ENCODE peak calls at places on chromosomes 12 and 14, in seven cellular contexts. One of them, this sample, is unnamed.

GRCh38 chr12:19299765-19300164 is 139.5 kb upstream of the AEBP2 start:
- DNase-seq in brain microvascular endothelial cell: peak
- DNase-seq in adrenal gland: peak
- DNase-seq in T-helper 9 cell: no peak
- DNase-seq in progenitor cell of endocrine pancreas: no peak
- DNase-seq in stimulated activated CD4-positive, alpha-beta T cell treated with anti-CD3 and anti-CD28 coated beads, Interleukin-4, amount 100 ng/mL, for 24 hours: no peak
- DNase-seq in GM12892: no peak
- DNase-seq in this sample: no peak

GRCh38 chr14:91417983-91418386 is 365 bp upstream of the CCDC88C start:
- DNase-seq in T-helper 9 cell: peak
- DNase-seq in adrenal gland: peak
- DNase-seq in GM12892: no peak
- DNase-seq in progenitor cell of endocrine pancreas: peak
- DNase-seq in brain microvascular endothelial cell: no peak
- DNase-seq in stimulated activated CD4-positive, alpha-beta T cell treated with anti-CD3 and anti-CD28 coated beads, Interleukin-4, amount 100 ng/mL, for 24 hours: peak
- DNase-seq in this sample: peak

GRCh38 chr12:124099661-124100060 is 126.6 kb downstream of the ZNF664 start:
- DNase-seq in T-helper 9 cell: no peak
- DNase-seq in adrenal gland: no peak
- DNase-seq in progenitor cell of endocrine pancreas: no peak
- DNase-seq in stimulated activated CD4-positive, alpha-beta T cell treated with anti-CD3 and anti-CD28 coated beads, Interleukin-4, amount 100 ng/mL, for 24 hours: no peak
- DNase-seq in GM12892: no peak
- DNase-seq in brain microvascular endothelial cell: no peak
- DNase-seq in this sample: no peak

GRCh38 chr12:116236148-116236731 is 41.3 kb downstream of the MED13L start:
- DNase-seq in stimulated activated CD4-positive, alpha-beta T cell treated with anti-CD3 and anti-CD28 coated beads, Interleukin-4, amount 100 ng/mL, for 24 hours: peak
- DNase-seq in adrenal gland: peak
- DNase-seq in T-helper 9 cell: peak
- DNase-seq in brain microvascular endothelial cell: peak
- DNase-seq in GM12892: no peak
- DNase-seq in progenitor cell of endocrine pancreas: no peak
- DNase-seq in this sample: peak

GRCh38 chr12:94649349-94650142 is 811 bp downstream of the TMCC3 start:
- DNase-seq in brain microvascular endothelial cell: peak
- DNase-seq in adrenal gland: peak
- DNase-seq in progenitor cell of endocrine pancreas: peak
- DNase-seq in stimulated activated CD4-positive, alpha-beta T cell treated with anti-CD3 and anti-CD28 coated beads, Interleukin-4, amount 100 ng/mL, for 24 hours: peak
- DNase-seq in T-helper 9 cell: peak
- DNase-seq in GM12892: peak
- DNase-seq in this sample: no peak

GRCh38 chr14:70013269-70013873 is 134.2 kb downstream of the SMOC1 start:
- DNase-seq in GM12892: peak
- DNase-seq in brain microvascular endothelial cell: no peak
- DNase-seq in adrenal gland: peak
- DNase-seq in progenitor cell of endocrine pancreas: no peak
- DNase-seq in stimulated activated CD4-positive, alpha-beta T cell treated with anti-CD3 and anti-CD28 coated beads, Interleukin-4, amount 100 ng/mL, for 24 hours: peak
- DNase-seq in T-helper 9 cell: no peak
- DNase-seq in this sample: peak

GRCh38 chr12:109833307-109834189 is at the start of gene TRPV4:
- DNase-seq in brain microvascular endothelial cell: no peak
- DNase-seq in GM12892: no peak
- DNase-seq in T-helper 9 cell: no peak
- DNase-seq in adrenal gland: no peak
- DNase-seq in progenitor cell of endocrine pancreas: peak
- DNase-seq in stimulated activated CD4-positive, alpha-beta T cell treated with anti-CD3 and anti-CD28 coated beads, Interleukin-4, amount 100 ng/mL, for 24 hours: no peak
- DNase-seq in this sample: no peak

GRCh38 chr12:96471368-96472040 is 17.9 kb upstream of the CFAP54 start:
- DNase-seq in progenitor cell of endocrine pancreas: no peak
- DNase-seq in stimulated activated CD4-positive, alpha-beta T cell treated with anti-CD3 and anti-CD28 coated beads, Interleukin-4, amount 100 ng/mL, for 24 hours: no peak
- DNase-seq in GM12892: no peak
- DNase-seq in adrenal gland: no peak
- DNase-seq in brain microvascular endothelial cell: peak
- DNase-seq in T-helper 9 cell: no peak
- DNase-seq in this sample: no peak

GRCh38 chr12:12779529-12779928 is 5.9 kb upstream of the APOLD1 start:
- DNase-seq in T-helper 9 cell: no peak
- DNase-seq in adrenal gland: no peak
- DNase-seq in stimulated activated CD4-positive, alpha-beta T cell treated with anti-CD3 and anti-CD28 coated beads, Interleukin-4, amount 100 ng/mL, for 24 hours: no peak
- DNase-seq in GM12892: no peak
- DNase-seq in progenitor cell of endocrine pancreas: no peak
- DNase-seq in brain microvascular endothelial cell: peak
- DNase-seq in this sample: no peak

GRCh38 chr12:108048686-108049085 is 80.4 kb upstream of the WSCD2 start:
- DNase-seq in brain microvascular endothelial cell: no peak
- DNase-seq in adrenal gland: no peak
- DNase-seq in stimulated activated CD4-positive, alpha-beta T cell treated with anti-CD3 and anti-CD28 coated beads, Interleukin-4, amount 100 ng/mL, for 24 hours: no peak
- DNase-seq in T-helper 9 cell: no peak
- DNase-seq in GM12892: no peak
- DNase-seq in progenitor cell of endocrine pancreas: no peak
- DNase-seq in this sample: no peak

GRCh38 chr12:132834181-132834711 is 5.6 kb upstream of the GOLGA3 start:
- DNase-seq in T-helper 9 cell: no peak
- DNase-seq in progenitor cell of endocrine pancreas: no peak
- DNase-seq in brain microvascular endothelial cell: no peak
- DNase-seq in adrenal gland: no peak
- DNase-seq in stimulated activated CD4-positive, alpha-beta T cell treated with anti-CD3 and anti-CD28 coated beads, Interleukin-4, amount 100 ng/mL, for 24 hours: peak
- DNase-seq in GM12892: no peak
- DNase-seq in this sample: no peak

GRCh38 chr14:90024910-90025309 is 36.9 kb upstream of the KCNK13 start:
- DNase-seq in brain microvascular endothelial cell: no peak
- DNase-seq in T-helper 9 cell: no peak
- DNase-seq in progenitor cell of endocrine pancreas: no peak
- DNase-seq in GM12892: no peak
- DNase-seq in adrenal gland: no peak
- DNase-seq in stimulated activated CD4-positive, alpha-beta T cell treated with anti-CD3 and anti-CD28 coated beads, Interleukin-4, amount 100 ng/mL, for 24 hours: no peak
- DNase-seq in this sample: no peak

GRCh38 chr14:96201965-96202364 is 2.7 kb upstream of the BDKRB2 start:
- DNase-seq in GM12892: no peak
- DNase-seq in stimulated activated CD4-positive, alpha-beta T cell treated with anti-CD3 and anti-CD28 coated beads, Interleukin-4, amount 100 ng/mL, for 24 hours: no peak
- DNase-seq in T-helper 9 cell: no peak
- DNase-seq in adrenal gland: no peak
- DNase-seq in progenitor cell of endocrine pancreas: no peak
- DNase-seq in brain microvascular endothelial cell: no peak
- DNase-seq in this sample: no peak

GRCh38 chr12:108838194-108839010 is 19.0 kb downstream of the SSH1 start:
- DNase-seq in stimulated activated CD4-positive, alpha-beta T cell treated with anti-CD3 and anti-CD28 coated beads, Interleukin-4, amount 100 ng/mL, for 24 hours: peak
- DNase-seq in progenitor cell of endocrine pancreas: no peak
- DNase-seq in T-helper 9 cell: peak
- DNase-seq in adrenal gland: peak
- DNase-seq in GM12892: peak
- DNase-seq in brain microvascular endothelial cell: peak
- DNase-seq in this sample: peak

GRCh38 chr14:76997257-76997970 is 31.1 kb downstream of the IRF2BPL start:
- DNase-seq in adrenal gland: no peak
- DNase-seq in progenitor cell of endocrine pancreas: no peak
- DNase-seq in GM12892: no peak
- DNase-seq in T-helper 9 cell: no peak
- DNase-seq in brain microvascular endothelial cell: no peak
- DNase-seq in stimulated activated CD4-positive, alpha-beta T cell treated with anti-CD3 and anti-CD28 coated beads, Interleukin-4, amount 100 ng/mL, for 24 hours: no peak
- DNase-seq in this sample: no peak

GRCh38 chr12:31369712-31370521 is 44.0 kb upstream of the SINHCAF start:
- DNase-seq in stimulated activated CD4-positive, alpha-beta T cell treated with anti-CD3 and anti-CD28 coated beads, Interleukin-4, amount 100 ng/mL, for 24 hours: no peak
- DNase-seq in adrenal gland: peak
- DNase-seq in GM12892: no peak
- DNase-seq in T-helper 9 cell: no peak
- DNase-seq in progenitor cell of endocrine pancreas: no peak
- DNase-seq in brain microvascular endothelial cell: peak
- DNase-seq in this sample: no peak

GRCh38 chr14:104706733-104707628 is 17.0 kb upstream of the ADSS1 start:
- DNase-seq in stimulated activated CD4-positive, alpha-beta T cell treated with anti-CD3 and anti-CD28 coated beads, Interleukin-4, amount 100 ng/mL, for 24 hours: no peak
- DNase-seq in adrenal gland: no peak
- DNase-seq in T-helper 9 cell: no peak
- DNase-seq in progenitor cell of endocrine pancreas: no peak
- DNase-seq in GM12892: no peak
- DNase-seq in brain microvascular endothelial cell: no peak
- DNase-seq in this sample: no peak

GRCh38 chr12:13573698-13574321 is 377.3 kb downstream of the EMP1 start:
- DNase-seq in GM12892: no peak
- DNase-seq in T-helper 9 cell: no peak
- DNase-seq in progenitor cell of endocrine pancreas: no peak
- DNase-seq in stimulated activated CD4-positive, alpha-beta T cell treated with anti-CD3 and anti-CD28 coated beads, Interleukin-4, amount 100 ng/mL, for 24 hours: no peak
- DNase-seq in adrenal gland: no peak
- DNase-seq in brain microvascular endothelial cell: peak
- DNase-seq in this sample: no peak

GRCh38 chr14:37150414-37150813 is 22.0 kb downstream of the SLC25A21 start:
- DNase-seq in progenitor cell of endocrine pancreas: no peak
- DNase-seq in brain microvascular endothelial cell: peak
- DNase-seq in T-helper 9 cell: no peak
- DNase-seq in adrenal gland: no peak
- DNase-seq in stimulated activated CD4-positive, alpha-beta T cell treated with anti-CD3 and anti-CD28 coated beads, Interleukin-4, amount 100 ng/mL, for 24 hours: no peak
- DNase-seq in GM12892: no peak
- DNase-seq in this sample: no peak

GRCh38 chr12:125954362-125954761 is 889.1 kb downstream of the AACS start:
- DNase-seq in stimulated activated CD4-positive, alpha-beta T cell treated with anti-CD3 and anti-CD28 coated beads, Interleukin-4, amount 100 ng/mL, for 24 hours: no peak
- DNase-seq in progenitor cell of endocrine pancreas: no peak
- DNase-seq in T-helper 9 cell: no peak
- DNase-seq in adrenal gland: no peak
- DNase-seq in brain microvascular endothelial cell: no peak
- DNase-seq in GM12892: no peak
- DNase-seq in this sample: no peak

GRCh38 chr12:32947203-32947795 is 50.7 kb upstream of the PKP2 start:
- DNase-seq in T-helper 9 cell: no peak
- DNase-seq in adrenal gland: no peak
- DNase-seq in brain microvascular endothelial cell: no peak
- DNase-seq in GM12892: no peak
- DNase-seq in stimulated activated CD4-positive, alpha-beta T cell treated with anti-CD3 and anti-CD28 coated beads, Interleukin-4, amount 100 ng/mL, for 24 hours: no peak
- DNase-seq in progenitor cell of endocrine pancreas: no peak
- DNase-seq in this sample: no peak

GRCh38 chr12:6869049-6870021 is 2.0 kb downstream of the TPI1 start:
- DNase-seq in progenitor cell of endocrine pancreas: peak
- DNase-seq in T-helper 9 cell: peak
- DNase-seq in adrenal gland: peak
- DNase-seq in stimulated activated CD4-positive, alpha-beta T cell treated with anti-CD3 and anti-CD28 coated beads, Interleukin-4, amount 100 ng/mL, for 24 hours: peak
- DNase-seq in GM12892: peak
- DNase-seq in brain microvascular endothelial cell: peak
- DNase-seq in this sample: peak

GRCh38 chr12:89702503-89702902 is 6.1 kb downstream of the ATP2B1 start:
- DNase-seq in stimulated activated CD4-positive, alpha-beta T cell treated with anti-CD3 and anti-CD28 coated beads, Interleukin-4, amount 100 ng/mL, for 24 hours: no peak
- DNase-seq in GM12892: no peak
- DNase-seq in T-helper 9 cell: no peak
- DNase-seq in brain microvascular endothelial cell: no peak
- DNase-seq in adrenal gland: no peak
- DNase-seq in progenitor cell of endocrine pancreas: no peak
- DNase-seq in this sample: no peak

GRCh38 chr14:96122496-96122895 is 82.1 kb upstream of the BDKRB2 start:
- DNase-seq in stimulated activated CD4-positive, alpha-beta T cell treated with anti-CD3 and anti-CD28 coated beads, Interleukin-4, amount 100 ng/mL, for 24 hours: no peak
- DNase-seq in progenitor cell of endocrine pancreas: no peak
- DNase-seq in brain microvascular endothelial cell: peak
- DNase-seq in GM12892: no peak
- DNase-seq in T-helper 9 cell: no peak
- DNase-seq in adrenal gland: no peak
- DNase-seq in this sample: no peak

GRCh38 chr14:102573591-102574046 is 18.8 kb upstream of the RCOR1 start:
- DNase-seq in stimulated activated CD4-positive, alpha-beta T cell treated with anti-CD3 and anti-CD28 coated beads, Interleukin-4, amount 100 ng/mL, for 24 hours: no peak
- DNase-seq in T-helper 9 cell: no peak
- DNase-seq in progenitor cell of endocrine pancreas: no peak
- DNase-seq in GM12892: no peak
- DNase-seq in adrenal gland: no peak
- DNase-seq in brain microvascular endothelial cell: no peak
- DNase-seq in this sample: no peak

GRCh38 chr12:55626154-55626553 is 10.5 kb upstream of the OR10P1 start:
- DNase-seq in stimulated activated CD4-positive, alpha-beta T cell treated with anti-CD3 and anti-CD28 coated beads, Interleukin-4, amount 100 ng/mL, for 24 hours: no peak
- DNase-seq in progenitor cell of endocrine pancreas: no peak
- DNase-seq in adrenal gland: no peak
- DNase-seq in T-helper 9 cell: no peak
- DNase-seq in GM12892: no peak
- DNase-seq in brain microvascular endothelial cell: no peak
- DNase-seq in this sample: no peak

GRCh38 chr12:56222531-56222895 is 791 bp upstream of the RNF41 start:
- DNase-seq in progenitor cell of endocrine pancreas: no peak
- DNase-seq in brain microvascular endothelial cell: no peak
- DNase-seq in GM12892: no peak
- DNase-seq in T-helper 9 cell: no peak
- DNase-seq in stimulated activated CD4-positive, alpha-beta T cell treated with anti-CD3 and anti-CD28 coated beads, Interleukin-4, amount 100 ng/mL, for 24 hours: no peak
- DNase-seq in adrenal gland: no peak
- DNase-seq in this sample: no peak

GRCh38 chr14:75928587-75929230 is 53.1 kb downstream of the TGFB3 start:
- DNase-seq in GM12892: no peak
- DNase-seq in stimulated activated CD4-positive, alpha-beta T cell treated with anti-CD3 and anti-CD28 coated beads, Interleukin-4, amount 100 ng/mL, for 24 hours: no peak
- DNase-seq in T-helper 9 cell: no peak
- DNase-seq in progenitor cell of endocrine pancreas: no peak
- DNase-seq in brain microvascular endothelial cell: no peak
- DNase-seq in adrenal gland: no peak
- DNase-seq in this sample: no peak

GRCh38 chr12:11746024-11746771 is 96.7 kb downstream of the ETV6 start:
- DNase-seq in stimulated activated CD4-positive, alpha-beta T cell treated with anti-CD3 and anti-CD28 coated beads, Interleukin-4, amount 100 ng/mL, for 24 hours: no peak
- DNase-seq in adrenal gland: no peak
- DNase-seq in brain microvascular endothelial cell: no peak
- DNase-seq in T-helper 9 cell: no peak
- DNase-seq in GM12892: no peak
- DNase-seq in progenitor cell of endocrine pancreas: no peak
- DNase-seq in this sample: no peak

GRCh38 chr14:38174721-38175120 is 33.0 kb upstream of the SSTR1 start:
- DNase-seq in T-helper 9 cell: no peak
- DNase-seq in stimulated activated CD4-positive, alpha-beta T cell treated with anti-CD3 and anti-CD28 coated beads, Interleukin-4, amount 100 ng/mL, for 24 hours: no peak
- DNase-seq in adrenal gland: no peak
- DNase-seq in brain microvascular endothelial cell: no peak
- DNase-seq in GM12892: no peak
- DNase-seq in progenitor cell of endocrine pancreas: no peak
- DNase-seq in this sample: no peak

GRCh38 chr12:52005218-52005902 is 1.4 kb upstream of the TAMALIN start:
- DNase-seq in GM12892: no peak
- DNase-seq in stimulated activated CD4-positive, alpha-beta T cell treated with anti-CD3 and anti-CD28 coated beads, Interleukin-4, amount 100 ng/mL, for 24 hours: no peak
- DNase-seq in brain microvascular endothelial cell: no peak
- DNase-seq in adrenal gland: no peak
- DNase-seq in progenitor cell of endocrine pancreas: no peak
- DNase-seq in T-helper 9 cell: no peak
- DNase-seq in this sample: no peak

GRCh38 chr12:56636118-56636674 is 6.1 kb upstream of the BAZ2A start:
- DNase-seq in brain microvascular endothelial cell: peak
- DNase-seq in GM12892: peak
- DNase-seq in adrenal gland: peak
- DNase-seq in stimulated activated CD4-positive, alpha-beta T cell treated with anti-CD3 and anti-CD28 coated beads, Interleukin-4, amount 100 ng/mL, for 24 hours: peak
- DNase-seq in progenitor cell of endocrine pancreas: peak
- DNase-seq in T-helper 9 cell: peak
- DNase-seq in this sample: peak